ENCODE peak calls at places on chromosomes 5 and 9, in five cellular contexts. N is CD8-positive, alpha-beta memory T cell; B is heart right ventricle; R is esophagus squamous epithelium; J is breast epithelium. P is an unnamed sample.
A peak's percentile ranks its signal among the peaks of the same experiment; 100 is the strongest.

GRCh38 chr5:102545175-102545574 is 46.4 kb upstream of the SLCO6A1 start:
- DNase-seq in N (no peak), B (no peak), R (no peak), J (no peak), P (no peak)

GRCh38 chr5:179124329-179124852 is 64.2 kb downstream of the ZNF354C start:
- DNase-seq in N (no peak), B (no peak), R (no peak), J (no peak), P (no peak)

GRCh38 chr9:89770779-89771178 is 166.0 kb downstream of the GADD45G start:
- DNase-seq in N (no peak), B (peak; percentile 24), R (no peak), J (no peak), P (peak; percentile 37)

GRCh38 chr5:172173771-172174170 is 14.3 kb downstream of the STK10 start:
- DNase-seq in N (peak; percentile 66), B (no peak), R (no peak), J (no peak), P (no peak)

GRCh38 chr9:96253059-96253696 is 48.8 kb downstream of the HSD17B3 start:
- DNase-seq in N (no peak), B (no peak), R (no peak), J (no peak), P (no peak)

GRCh38 chr9:38333047-38333446 is 59.5 kb upstream of the ALDH1B1 start:
- DNase-seq in N (no peak), B (no peak), R (no peak), J (no peak), P (no peak)

GRCh38 chr5:1130218-1130946 is 18.5 kb upstream of the SLC12A7 start:
- DNase-seq in N (no peak), B (no peak), R (no peak), J (peak; percentile 67), P (no peak)

GRCh38 chr5:40623480-40624420 is 56.0 kb upstream of the PTGER4 start:
- DNase-seq in N (no peak), B (no peak), R (no peak), J (no peak), P (no peak)

GRCh38 chr9:10835791-10836463 is 223.1 kb upstream of the PTPRD start:
- DNase-seq in N (no peak), B (no peak), R (no peak), J (no peak), P (no peak)

GRCh38 chr5:38527475-38527874 is 29.0 kb downstream of the LIFR start:
- DNase-seq in N (no peak), B (no peak), R (no peak), J (no peak), P (no peak)

GRCh38 chr5:137497396-137498290 is 1.5 kb downstream of the SPOCK1 start:
- DNase-seq in N (no peak), B (no peak), R (no peak), J (no peak), P (no peak)

GRCh38 chr9:128275198-128276007 is at the start of gene GOLGA2:
- DNase-seq in N (no peak), B (no peak), R (no peak), J (peak; percentile 49), P (peak; percentile 86)

GRCh38 chr5:106392766-106393165 is 1278.0 kb downstream of the EFNA5 start:
- DNase-seq in N (no peak), B (no peak), R (no peak), J (no peak), P (no peak)

GRCh38 chr5:77012601-77013000 is 17.6 kb upstream of the AGGF1 start:
- DNase-seq in N (no peak), B (no peak), R (no peak), J (no peak), P (no peak)

GRCh38 chr9:128414461-128414860 is 6.2 kb upstream of the CERCAM start:
- DNase-seq in N (no peak), B (no peak), R (no peak), J (no peak), P (no peak)

GRCh38 chr9:20315672-20316071 is 306.6 kb downstream of the MLLT3 start:
- DNase-seq in N (no peak), B (no peak), R (no peak), J (no peak), P (no peak)

GRCh38 chr5:139392678-139393496 is 2.0 kb downstream of the PROB1 start:
- DNase-seq in N (peak; percentile 70), B (peak; percentile 66), R (no peak), J (no peak), P (peak; percentile 87)

GRCh38 chr5:116084231-116084630 is 594 bp upstream of the COMMD10 start:
- DNase-seq in N (peak; percentile 13), B (no peak), R (no peak), J (no peak), P (no peak)

GRCh38 chr9:16223074-16223871 is 647.2 kb downstream of the BNC2 start:
- DNase-seq in N (no peak), B (no peak), R (no peak), J (no peak), P (no peak)

GRCh38 chr9:126516561-126516935 is 97.2 kb upstream of the LMX1B start:
- DNase-seq in N (no peak), B (no peak), R (no peak), J (no peak), P (no peak)

GRCh38 chr5:123460296-123460729 is 37.1 kb upstream of the CEP120 start:
- DNase-seq in N (no peak), B (no peak), R (no peak), J (no peak), P (no peak)

GRCh38 chr5:181237758-181238385 is 5.8 kb downstream of the RACK1 start:
- DNase-seq in N (no peak), B (no peak), R (no peak), J (no peak), P (no peak)

GRCh38 chr5:143134269-143134668 is 269.2 kb downstream of the NR3C1 start:
- DNase-seq in N (no peak), B (no peak), R (no peak), J (no peak), P (no peak)

GRCh38 chr5:140977003-140977402 is 10.7 kb downstream of the PCDHAC2 start:
- DNase-seq in N (no peak), B (no peak), R (no peak), J (no peak), P (no peak)

GRCh38 chr9:131734165-131734610 is 5.7 kb downstream of the RAPGEF1 start:
- DNase-seq in N (peak; percentile 58), B (peak; percentile 55), R (no peak), J (peak; percentile 55), P (peak; percentile 71)

GRCh38 chr5:128965011-128965637 is at the start of gene SLC27A6:
- DNase-seq in N (no peak), B (peak; percentile 54), R (no peak), J (peak; percentile 35), P (no peak)

GRCh38 chr9:127876764-127877562 is 512 bp downstream of the AK1 start:
- DNase-seq in N (no peak), B (peak; percentile 62), R (no peak), J (no peak), P (peak; percentile 81)

GRCh38 chr9:130870491-130871381 is 25.9 kb downstream of the QRFP start:
- DNase-seq in N (no peak), B (no peak), R (no peak), J (no peak), P (peak; percentile 62)

GRCh38 chr9:38363589-38363925 is 28.9 kb upstream of the ALDH1B1 start:
- DNase-seq in N (no peak), B (no peak), R (no peak), J (no peak), P (no peak)

GRCh38 chr5:90381213-90381929 is 28.2 kb downstream of the CETN3 start:
- DNase-seq in N (no peak), B (no peak), R (no peak), J (no peak), P (no peak)

GRCh38 chr5:179836225-179837019 is 15.7 kb downstream of the SQSTM1 start:
- DNase-seq in N (peak; percentile 45), B (no peak), R (no peak), J (no peak), P (peak; percentile 78)

GRCh38 chr9:130333041-130334040 is 67.8 kb downstream of the HMCN2 start:
- DNase-seq in N (no peak), B (no peak), R (no peak), J (no peak), P (no peak)

GRCh38 chr5:150263801-150264621 is 25.6 kb downstream of the CAMK2A start:
- DNase-seq in N (no peak), B (no peak), R (no peak), J (peak; percentile 76), P (no peak)

GRCh38 chr9:37032713-37033112 is 1.4 kb downstream of the PAX5 start:
- DNase-seq in N (no peak), B (no peak), R (no peak), J (no peak), P (no peak)

DNA sequence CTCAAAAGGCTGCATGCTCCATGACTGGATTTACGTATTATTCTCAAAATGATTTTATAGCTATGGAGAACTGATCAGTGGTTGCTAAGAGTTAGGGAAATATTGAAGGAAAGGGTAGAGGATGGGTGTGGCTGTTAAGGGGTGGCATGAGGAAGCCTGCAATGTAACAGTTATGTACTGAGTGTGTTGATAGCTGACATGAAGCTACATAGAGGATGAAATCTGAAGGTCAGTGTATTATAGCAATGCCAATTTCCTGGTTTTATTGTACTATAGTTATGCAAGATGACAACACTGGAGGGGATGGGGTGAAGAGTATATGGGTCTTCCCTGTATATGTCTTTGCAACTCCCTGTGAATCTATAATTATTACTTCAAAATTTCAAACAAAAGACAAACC is 51.0 kb downstream of the TMEM245 start:
- DNase-seq in N (no peak), B (no peak), R (no peak), J (no peak), P (no peak)
- H3K4me1 ChIP-seq in N (no peaks in the 10 kb centered on the region), B (no peaks in the 10 kb centered on the region), R (peaks cover 2% of the 10 kb centered on the region), J (no peaks in the 10 kb centered on the region), P (no peaks in the 10 kb centered on the region)

DNA sequence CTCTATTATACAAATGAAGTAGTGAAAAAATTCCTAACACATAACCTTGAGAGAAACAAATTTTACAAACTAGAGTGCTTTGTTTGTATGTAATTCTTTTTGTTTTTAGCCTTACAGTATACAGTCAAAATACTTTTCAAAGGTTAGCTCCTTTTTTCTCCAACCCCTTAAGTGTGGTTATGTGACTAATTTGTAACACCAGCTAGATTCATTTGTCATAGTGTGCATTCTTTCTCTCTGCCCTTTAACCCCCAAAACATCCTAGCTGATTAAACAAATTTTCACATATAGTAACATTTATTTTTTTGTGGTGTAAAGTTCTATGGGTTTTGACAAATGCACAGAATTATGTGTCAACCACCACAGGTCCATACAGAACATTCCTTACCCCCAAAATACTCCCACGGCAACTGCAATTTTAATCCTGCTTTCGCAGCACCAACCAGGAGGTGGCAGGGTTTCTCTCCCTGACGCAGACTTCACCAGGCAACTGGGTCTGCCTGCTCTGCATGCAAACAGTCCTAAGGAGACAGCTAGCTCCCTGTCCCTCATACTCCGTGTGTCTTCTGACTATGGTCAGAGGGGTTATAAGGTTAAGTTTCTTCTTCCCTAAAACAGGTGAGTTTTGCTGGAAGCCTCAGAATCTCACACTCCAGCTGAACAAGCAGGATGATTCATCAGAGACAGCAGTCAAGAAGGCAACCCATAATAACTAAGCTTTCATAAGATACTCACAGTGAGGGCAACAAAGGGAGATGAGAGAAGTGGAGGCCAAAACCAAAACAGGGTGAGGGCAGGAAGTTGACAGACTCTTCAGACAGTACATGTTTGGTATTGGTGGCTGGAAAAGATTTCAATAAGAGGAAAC is 44.5 kb upstream of the NR5A1 start:
- DNase-seq in N (no peak), B (no peak), R (no peak), J (no peak), P (no peak)
- H3K27ac ChIP-seq in N (no peak overlapping the region), B (no peak overlapping the region), R (no peak overlapping the region), J (no peak overlapping the region), P (no peak overlapping the region)

GRCh38 chr5:72233835-72234234 is 86.2 kb downstream of the MRPS27 start:
- DNase-seq in N (no peak), B (no peak), R (no peak), J (no peak), P (no peak)
- H3K36me3 ChIP-seq in N (no peaks in the 10 kb centered on the region), B (peaks cover 53% of the 10 kb centered on the region), R (no peaks in the 10 kb centered on the region), J (no peaks in the 10 kb centered on the region), P (no peaks in the 10 kb centered on the region)

GRCh38 chr9:22105005-22105722 is 96.1 kb upstream of the CDKN2B start:
- DNase-seq in N (no peak), B (no peak), R (no peak), J (no peak), P (no peak)
- H3K4me1 ChIP-seq in N (no peaks in the 10 kb centered on the region), B (no peaks in the 10 kb centered on the region), R (peaks cover 30% of the 10 kb centered on the region), J (no peaks in the 10 kb centered on the region), P (peaks cover 3% of the 10 kb centered on the region)

P was measured in aorta.